ENCODE peak calls at places on chromosomes 5 and 9, in five cellular contexts. One of them, this sample, is unnamed.

GRCh38 chr9:124455820-124456219 is 5.6 kb downstream of the ADGRD2 start:
- DNase-seq in stimulated activated naive CD8-positive, alpha-beta T cell treated with anti-CD3 and anti-CD28 coated beads, Interleukin-15, Interleukin-2, amounts not matched to agents 100 U/mL and 50 U/mL, for 24 hours: no peak
- DNase-seq in cardiac fibroblast: no peak
- DNase-seq in body of pancreas: no peak
- DNase-seq in ELR: no peak
- DNase-seq in this sample: no peak

GRCh38 chr9:98575379-98576346 is 133.1 kb downstream of the GABBR2 start:
- DNase-seq in stimulated activated naive CD8-positive, alpha-beta T cell treated with anti-CD3 and anti-CD28 coated beads, Interleukin-15, Interleukin-2, amounts not matched to agents 100 U/mL and 50 U/mL, for 24 hours: peak
- DNase-seq in cardiac fibroblast: peak
- DNase-seq in body of pancreas: no peak
- DNase-seq in ELR: peak
- DNase-seq in this sample: peak

GRCh38 chr9:36924071-36924470 is 110.0 kb downstream of the PAX5 start:
- DNase-seq in stimulated activated naive CD8-positive, alpha-beta T cell treated with anti-CD3 and anti-CD28 coated beads, Interleukin-15, Interleukin-2, amounts not matched to agents 100 U/mL and 50 U/mL, for 24 hours: peak
- DNase-seq in cardiac fibroblast: peak
- DNase-seq in body of pancreas: peak
- DNase-seq in ELR: peak
- DNase-seq in this sample: peak

GRCh38 chr9:107425110-107426025 is 64.2 kb downstream of the KLF4 start:
- DNase-seq in stimulated activated naive CD8-positive, alpha-beta T cell treated with anti-CD3 and anti-CD28 coated beads, Interleukin-15, Interleukin-2, amounts not matched to agents 100 U/mL and 50 U/mL, for 24 hours: peak
- DNase-seq in cardiac fibroblast: peak
- DNase-seq in body of pancreas: peak
- DNase-seq in ELR: peak
- DNase-seq in this sample: peak

GRCh38 chr5:174402224-174402812 is 322.1 kb upstream of the MSX2 start:
- DNase-seq in stimulated activated naive CD8-positive, alpha-beta T cell treated with anti-CD3 and anti-CD28 coated beads, Interleukin-15, Interleukin-2, amounts not matched to agents 100 U/mL and 50 U/mL, for 24 hours: no peak
- DNase-seq in cardiac fibroblast: no peak
- DNase-seq in body of pancreas: no peak
- DNase-seq in ELR: no peak
- DNase-seq in this sample: no peak

GRCh38 chr5:57004800-57005199 is 52.9 kb upstream of the MIER3 start:
- DNase-seq in stimulated activated naive CD8-positive, alpha-beta T cell treated with anti-CD3 and anti-CD28 coated beads, Interleukin-15, Interleukin-2, amounts not matched to agents 100 U/mL and 50 U/mL, for 24 hours: no peak
- DNase-seq in cardiac fibroblast: no peak
- DNase-seq in body of pancreas: no peak
- DNase-seq in ELR: peak
- DNase-seq in this sample: peak

GRCh38 chr5:23026252-23027170 is 173.4 kb upstream of the CDH12 start:
- DNase-seq in stimulated activated naive CD8-positive, alpha-beta T cell treated with anti-CD3 and anti-CD28 coated beads, Interleukin-15, Interleukin-2, amounts not matched to agents 100 U/mL and 50 U/mL, for 24 hours: no peak
- DNase-seq in cardiac fibroblast: peak
- DNase-seq in body of pancreas: no peak
- DNase-seq in ELR: no peak
- DNase-seq in this sample: peak

GRCh38 chr5:180070726-180071417 is 687 bp downstream of the RNF130 start:
- DNase-seq in stimulated activated naive CD8-positive, alpha-beta T cell treated with anti-CD3 and anti-CD28 coated beads, Interleukin-15, Interleukin-2, amounts not matched to agents 100 U/mL and 50 U/mL, for 24 hours: peak
- DNase-seq in cardiac fibroblast: peak
- DNase-seq in body of pancreas: peak
- DNase-seq in ELR: peak
- DNase-seq in this sample: peak

GRCh38 chr9:118954822-118955221 is 414.4 kb downstream of the BRINP1 start:
- DNase-seq in stimulated activated naive CD8-positive, alpha-beta T cell treated with anti-CD3 and anti-CD28 coated beads, Interleukin-15, Interleukin-2, amounts not matched to agents 100 U/mL and 50 U/mL, for 24 hours: no peak
- DNase-seq in cardiac fibroblast: no peak
- DNase-seq in body of pancreas: no peak
- DNase-seq in ELR: no peak
- DNase-seq in this sample: no peak

GRCh38 chr5:75190227-75190626 is 46.5 kb downstream of the ANKRD31 start:
- DNase-seq in stimulated activated naive CD8-positive, alpha-beta T cell treated with anti-CD3 and anti-CD28 coated beads, Interleukin-15, Interleukin-2, amounts not matched to agents 100 U/mL and 50 U/mL, for 24 hours: no peak
- DNase-seq in cardiac fibroblast: no peak
- DNase-seq in body of pancreas: no peak
- DNase-seq in ELR: no peak
- DNase-seq in this sample: no peak

GRCh38 chr9:136244116-136244775 is 1.4 kb downstream of the QSOX2 start:
- DNase-seq in stimulated activated naive CD8-positive, alpha-beta T cell treated with anti-CD3 and anti-CD28 coated beads, Interleukin-15, Interleukin-2, amounts not matched to agents 100 U/mL and 50 U/mL, for 24 hours: peak
- DNase-seq in cardiac fibroblast: no peak
- DNase-seq in body of pancreas: no peak
- DNase-seq in ELR: peak
- DNase-seq in this sample: no peak

This sample was measured in epithelial cell of esophagus.